ENCODE peak calls at places on chromosomes 3 and 15, in four cellular contexts. U, Z, V and K are unnamed samples. For H3K4me1 and H3K9me3, the result is how much of the 10 kb centered on the place peaks cover.

GRCh38 chr15:63628123-63628822 is 31.1 kb downstream of the FBXL22 start:
- DNase-seq in U (no peak), Z (no peak), V (no peak), K (no peak)

GRCh38 chr3:115581347-115582135 is 41.8 kb upstream of the GAP43 start:
- DNase-seq in U (no peak), Z (peak), V (no peak), K (peak)

GRCh38 chr15:31440754-31441298 is 114.2 kb downstream of the KLF13 start:
- DNase-seq in U (peak), Z (peak), V (no peak), K (no peak)

GRCh38 chr3:50850639-50851511 is 176.1 kb downstream of the DOCK3 start:
- DNase-seq in U (no peak), Z (no peak), V (no peak), K (no peak)

GRCh38 chr15:65130941-65131340 is 2.7 kb downstream of the PDCD7 start:
- DNase-seq in U (no peak), Z (no peak), V (no peak), K (no peak)

GRCh38 chr3:106215047-106215446 is 346.2 kb upstream of the CBLB start:
- DNase-seq in U (no peak), Z (no peak), V (no peak), K (peak)

GRCh38 chr3:52784931-52785590 is 7.7 kb downstream of the ITIH1 start:
- DNase-seq in U (peak), Z (no peak), V (peak), K (no peak)

GRCh38 chr3:183555541-183556081 is at the start of gene KLHL6:
- DNase-seq in U (no peak), Z (no peak), V (no peak), K (no peak)

GRCh38 chr3:143307613-143308183 is 188.1 kb downstream of the CHST2 start:
- DNase-seq in U (no peak), Z (peak), V (no peak), K (peak)

GRCh38 chr3:17045705-17046104 is 160.9 kb downstream of the PLCL2 start:
- DNase-seq in U (no peak), Z (no peak), V (no peak), K (no peak)

GRCh38 chr3:150673966-150674365 is 29.8 kb downstream of the ERICH6 start:
- DNase-seq in U (no peak), Z (no peak), V (no peak), K (no peak)
- TF ChIP-seq CTCF in U (no peak), Z (no peak), V (no peak), K (no peak)

GRCh38 chr15:40282870-40283614 is at the start of gene ANKRD63:
- DNase-seq in U (no peak), Z (no peak), V (no peak), K (no peak)
- H3K4me1 ChIP-seq in U (half or more), Z (under half), V (under half), K (under half)

GRCh38 chr3:119427669-119428068 is 35.7 kb downstream of the TMEM39A start:
- DNase-seq in U (no peak), Z (peak), V (no peak), K (no peak)
- H3K9me3 ChIP-seq in U (under half), Z (under half), V (half or more), K (under half)

GRCh38 chr3:64475037-64475436 is 212.8 kb downstream of the ADAMTS9 start:
- DNase-seq in U (no peak), Z (no peak), V (no peak), K (no peak)
- TF ChIP-seq CTCF in U (no peak), Z (peak), V (no peak), K (no peak)

GRCh38 chr15:40091861-40092415 is 16.7 kb downstream of the BMF start:
- DNase-seq in U (no peak), Z (no peak), V (no peak), K (no peak)
- H3K4me1 ChIP-seq in U (half or more), Z (under half), V (under half), K (under half)

GRCh38 chr3:26191556-26191955 is 401.7 kb downstream of the OXSM start:
- DNase-seq in U (no peak), Z (no peak), V (no peak), K (no peak)

GRCh38 chr3:26198609-26199008 is 408.7 kb downstream of the OXSM start:
- DNase-seq in U (no peak), Z (no peak), V (no peak), K (no peak)

DNA sequence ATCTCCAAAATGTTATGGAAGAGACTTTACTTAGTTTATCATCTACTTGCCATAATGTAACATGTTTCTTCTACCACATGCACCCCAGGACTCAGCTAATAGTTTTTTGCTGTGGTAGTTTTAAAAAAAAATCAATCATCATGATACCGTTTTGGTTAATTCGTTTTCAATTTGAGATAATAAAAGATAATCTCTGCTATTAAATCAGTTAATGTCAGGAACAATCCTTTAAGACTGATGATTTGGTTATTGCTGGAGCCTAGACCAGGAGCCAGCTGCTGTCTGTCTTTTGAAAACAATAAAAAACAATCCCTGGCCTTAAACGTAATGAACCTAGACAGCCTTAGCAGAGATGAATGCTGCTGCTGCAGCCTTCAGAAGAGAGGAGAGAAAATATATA is 403.7 kb downstream of the OXSM start:
- DNase-seq in U (no peak), Z (no peak), V (no peak), K (no peak)
- H3K9me3 ChIP-seq in U (under half), Z (under half), V (under half), K (under half)

DNA sequence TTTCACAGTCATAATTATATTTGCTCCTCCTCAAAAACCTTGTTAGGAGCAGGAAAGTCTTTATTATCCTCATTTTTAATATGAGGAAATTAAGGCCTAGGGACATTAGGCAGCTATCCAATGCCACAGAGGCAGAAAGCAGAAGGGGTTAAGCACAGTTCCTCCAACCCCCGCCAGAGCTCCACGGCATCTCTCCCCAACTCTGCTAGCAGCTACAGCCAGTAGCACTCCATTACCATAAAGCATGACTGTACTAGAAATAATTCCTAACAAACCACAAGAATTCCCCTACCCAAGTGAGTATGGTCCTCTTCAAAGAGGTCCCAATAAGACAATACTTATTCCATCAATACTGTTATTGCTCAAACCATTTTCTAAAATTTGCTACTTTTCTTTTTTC is 9.8 kb downstream of the HEG1 start:
- DNase-seq in U (no peak), Z (peak), V (no peak), K (peak)
- TF ChIP-seq CTCF in U (no peak), Z (peak), V (no peak), K (peak)